ENCODE peak calls at places on chromosomes 13 and 19, in seven cellular contexts. One of them, this sample, is unnamed. For H3K36me3, the result is how much of the 10 kb centered on the place peaks cover.

GRCh38 chr13:26926371-26926770 is 165.8 kb upstream of the GPR12 start:
- DNase-seq in suprapubic skin: no peak
- DNase-seq in body of pancreas: no peak
- DNase-seq in IMR-90: no peak
- DNase-seq in endodermal cell: peak
- DNase-seq in neural progenitor cell: no peak
- DNase-seq in fibroblast of lung: no peak
- DNase-seq in this sample: no peak

GRCh38 chr13:110914293-110915056 is 394 bp downstream of the ANKRD10 start:
- DNase-seq in neural progenitor cell: peak
- DNase-seq in body of pancreas: peak
- DNase-seq in IMR-90: peak
- DNase-seq in suprapubic skin: peak
- DNase-seq in endodermal cell: peak
- DNase-seq in fibroblast of lung: peak
- DNase-seq in this sample: peak

GRCh38 chr13:100646030-100646673 is 28.4 kb downstream of the TMTC4 start:
- DNase-seq in fibroblast of lung: peak
- DNase-seq in endodermal cell: peak
- DNase-seq in neural progenitor cell: peak
- DNase-seq in suprapubic skin: no peak
- DNase-seq in IMR-90: peak
- DNase-seq in body of pancreas: peak
- DNase-seq in this sample: peak

GRCh38 chr19:6402834-6403608 is 10.1 kb upstream of the GTF2F1 start:
- DNase-seq in body of pancreas: peak
- DNase-seq in neural progenitor cell: peak
- DNase-seq in fibroblast of lung: peak
- DNase-seq in IMR-90: peak
- DNase-seq in suprapubic skin: no peak
- DNase-seq in endodermal cell: no peak
- DNase-seq in this sample: no peak

GRCh38 chr13:44306401-44307192 is 67.0 kb upstream of the SERP2 start:
- DNase-seq in IMR-90: peak
- DNase-seq in body of pancreas: no peak
- DNase-seq in neural progenitor cell: peak
- DNase-seq in suprapubic skin: no peak
- DNase-seq in fibroblast of lung: peak
- DNase-seq in endodermal cell: peak
- DNase-seq in this sample: peak

GRCh38 chr13:49319555-49320350 is 72.0 kb downstream of the CDADC1 start:
- DNase-seq in IMR-90: peak
- DNase-seq in fibroblast of lung: peak
- DNase-seq in suprapubic skin: no peak
- DNase-seq in endodermal cell: no peak
- DNase-seq in body of pancreas: no peak
- DNase-seq in neural progenitor cell: no peak
- DNase-seq in this sample: no peak

GRCh38 chr19:55172741-55173140 is 6.3 kb upstream of the DNAAF3 start:
- DNase-seq in neural progenitor cell: no peak
- DNase-seq in fibroblast of lung: peak
- DNase-seq in endodermal cell: peak
- DNase-seq in IMR-90: peak
- DNase-seq in body of pancreas: no peak
- DNase-seq in suprapubic skin: no peak
- DNase-seq in this sample: peak

GRCh38 chr13:26971990-26972888 is 199.4 kb downstream of the USP12 start:
- DNase-seq in IMR-90: peak
- DNase-seq in suprapubic skin: no peak
- DNase-seq in body of pancreas: peak
- DNase-seq in neural progenitor cell: peak
- DNase-seq in fibroblast of lung: peak
- DNase-seq in endodermal cell: peak
- DNase-seq in this sample: peak

GRCh38 chr19:4841366-4841704 is 9.8 kb upstream of the TICAM1 start:
- DNase-seq in endodermal cell: no peak
- DNase-seq in suprapubic skin: no peak
- DNase-seq in body of pancreas: no peak
- DNase-seq in neural progenitor cell: no peak
- DNase-seq in fibroblast of lung: no peak
- DNase-seq in IMR-90: no peak
- DNase-seq in this sample: no peak
- H3K36me3 ChIP-seq in endodermal cell: half or more
- H3K36me3 ChIP-seq in suprapubic skin: half or more
- H3K36me3 ChIP-seq in body of pancreas: under half
- H3K36me3 ChIP-seq in neural progenitor cell: under half
- H3K36me3 ChIP-seq in fibroblast of lung: under half
- H3K36me3 ChIP-seq in IMR-90: half or more
- H3K36me3 ChIP-seq in this sample: under half

GRCh38 chr13:25262261-25262660 is 25.0 kb downstream of the MTMR6 start:
- DNase-seq in suprapubic skin: no peak
- DNase-seq in endodermal cell: no peak
- DNase-seq in neural progenitor cell: no peak
- DNase-seq in IMR-90: no peak
- DNase-seq in fibroblast of lung: no peak
- DNase-seq in body of pancreas: no peak
- DNase-seq in this sample: no peak
- H3K36me3 ChIP-seq in suprapubic skin: half or more
- H3K36me3 ChIP-seq in endodermal cell: half or more
- H3K36me3 ChIP-seq in neural progenitor cell: under half
- H3K36me3 ChIP-seq in IMR-90: under half
- H3K36me3 ChIP-seq in fibroblast of lung: under half
- H3K36me3 ChIP-seq in body of pancreas: under half
- H3K36me3 ChIP-seq in this sample: under half

GRCh38 chr19:8820234-8820633 is 11.9 kb downstream of the ZNF558 start:
- DNase-seq in fibroblast of lung: no peak
- DNase-seq in IMR-90: no peak
- DNase-seq in neural progenitor cell: no peak
- DNase-seq in suprapubic skin: no peak
- DNase-seq in endodermal cell: no peak
- DNase-seq in body of pancreas: no peak
- DNase-seq in this sample: no peak
- H3K36me3 ChIP-seq in fibroblast of lung: under half
- H3K36me3 ChIP-seq in IMR-90: half or more
- H3K36me3 ChIP-seq in neural progenitor cell: under half
- H3K36me3 ChIP-seq in suprapubic skin: half or more
- H3K36me3 ChIP-seq in endodermal cell: half or more
- H3K36me3 ChIP-seq in body of pancreas: under half
- H3K36me3 ChIP-seq in this sample: half or more

GRCh38 chr19:41903161-41903953 is 20.4 kb downstream of the ARHGEF1 start:
- DNase-seq in suprapubic skin: no peak
- DNase-seq in neural progenitor cell: no peak
- DNase-seq in endodermal cell: no peak
- DNase-seq in IMR-90: no peak
- DNase-seq in fibroblast of lung: no peak
- DNase-seq in body of pancreas: no peak
- DNase-seq in this sample: no peak
- H3K36me3 ChIP-seq in suprapubic skin: half or more
- H3K36me3 ChIP-seq in neural progenitor cell: under half
- H3K36me3 ChIP-seq in endodermal cell: half or more
- H3K36me3 ChIP-seq in IMR-90: half or more
- H3K36me3 ChIP-seq in fibroblast of lung: under half
- H3K36me3 ChIP-seq in body of pancreas: under half
- H3K36me3 ChIP-seq in this sample: under half

GRCh38 chr13:31199849-31200635 is at the start of gene B3GLCT:
- DNase-seq in IMR-90: peak
- DNase-seq in neural progenitor cell: peak
- DNase-seq in body of pancreas: peak
- DNase-seq in endodermal cell: peak
- DNase-seq in fibroblast of lung: peak
- DNase-seq in suprapubic skin: peak
- DNase-seq in this sample: peak
- H3K36me3 ChIP-seq in IMR-90: under half
- H3K36me3 ChIP-seq in neural progenitor cell: under half
- H3K36me3 ChIP-seq in body of pancreas: under half
- H3K36me3 ChIP-seq in endodermal cell: under half
- H3K36me3 ChIP-seq in fibroblast of lung: under half
- H3K36me3 ChIP-seq in suprapubic skin: under half
- H3K36me3 ChIP-seq in this sample: under half